ENCODE peak calls at places on chromosomes 4 and X, in seven cellular contexts. F, O, M, B, V, U and Y are unnamed samples.

GRCh38 chr4:151807220-151807619 is 46.4 kb upstream of the GATB start:
- DNase-seq in V (no peak), O (no peak), B (peak), F (no peak), M (no peak), U (no peak), Y (no peak)

GRCh38 chr4:126375462-126376054 is 1060.8 kb downstream of the FAT4 start:
- DNase-seq in O (no peak), M (peak), F (no peak), U (no peak), B (peak), V (no peak), Y (no peak)

GRCh38 chr4:72602396-72602795 is 33.4 kb upstream of the ADAMTS3 start:
- DNase-seq in O (no peak), B (no peak), V (no peak), F (no peak), U (no peak), M (no peak), Y (no peak)

GRCh38 chr4:156169011-156169410 is 215.3 kb upstream of the CTSO start:
- DNase-seq in F (peak), O (peak), U (no peak), M (peak), V (no peak), B (peak), Y (no peak)

GRCh38 chrX:102845020-102845419 is 92.1 kb upstream of the RAB40AL start:
- DNase-seq in U (no peak), M (no peak), V (no peak), F (no peak), O (no peak), B (no peak), Y (no peak)

GRCh38 chr4:148437439-148437838 is 4.8 kb downstream of the NR3C2 start:
- DNase-seq in V (no peak), B (no peak), F (no peak), M (no peak), U (no peak), O (no peak), Y (no peak)

GRCh38 chr4:87120411-87121162 is 99.8 kb downstream of the KLHL8 start:
- DNase-seq in F (no peak), O (no peak), B (no peak), M (peak), U (no peak), V (no peak), Y (no peak)

GRCh38 chrX:41180194-41180902 is 95.1 kb downstream of the USP9X start:
- DNase-seq in M (peak), U (peak), V (no peak), O (peak), B (peak), F (peak), Y (peak)

GRCh38 chr4:6549890-6550620 is 24.9 kb upstream of the MAN2B2 start:
- DNase-seq in O (no peak), V (no peak), F (no peak), U (no peak), B (no peak), M (no peak), Y (no peak)

GRCh38 chrX:149199734-149200133 is 305.4 kb downstream of the IDS start:
- DNase-seq in O (no peak), B (no peak), U (no peak), M (no peak), V (no peak), F (no peak), Y (no peak)

GRCh38 chr4:103591839-103592238 is 127.9 kb downstream of the TACR3 start:
- DNase-seq in O (no peak), M (no peak), F (no peak), B (no peak), U (no peak), V (no peak), Y (no peak)

GRCh38 chr4:157057187-157057586 is 18.8 kb upstream of the GLRB start:
- DNase-seq in U (no peak), B (no peak), M (no peak), V (no peak), O (no peak), F (no peak), Y (no peak)

GRCh38 chr4:88991746-88992145 is 65.2 kb downstream of the FAM13A start:
- DNase-seq in M (peak), U (no peak), B (no peak), O (peak), V (no peak), F (no peak), Y (no peak)

GRCh38 chrX:135295238-135295943 is 13.9 kb upstream of the ETDC start:
- DNase-seq in M (peak), F (peak), B (peak), V (peak), U (peak), O (no peak), Y (peak)

GRCh38 chrX:109997786-109998452 is 5.0 kb upstream of the TMEM164 start:
- DNase-seq in V (no peak), F (peak), U (no peak), O (no peak), M (no peak), B (no peak), Y (no peak)

GRCh38 chrX:117972681-117973080 is 143.9 kb downstream of the KLHL13 start:
- DNase-seq in M (peak), B (no peak), U (no peak), O (no peak), F (no peak), V (no peak), Y (no peak)

GRCh38 chr4:24594887-24595286 is 10.5 kb upstream of the DHX15 start:
- DNase-seq in V (no peak), U (no peak), M (peak), B (peak), O (no peak), F (no peak), Y (no peak)

GRCh38 chrX:131827935-131828334 is 195.2 kb upstream of the STK26 start:
- DNase-seq in U (no peak), F (peak), V (no peak), M (no peak), O (peak), B (peak), Y (no peak)

GRCh38 chr4:143784567-143784966 is 84.1 kb upstream of the FREM3 start:
- DNase-seq in O (no peak), F (no peak), U (no peak), B (no peak), V (no peak), M (no peak), Y (no peak)

GRCh38 chrX:67604979-67605703 is 61.3 kb downstream of the AR start:
- DNase-seq in M (peak), B (peak), V (no peak), O (no peak), F (no peak), U (no peak), Y (no peak)

GRCh38 chrX:57906790-57907189 is 3.5 kb downstream of the ZXDA start:
- DNase-seq in F (no peak), M (peak), B (peak), V (no peak), O (no peak), U (no peak), Y (no peak)

GRCh38 chr4:96993528-96993927 is 1149.7 kb downstream of the STPG2 start:
- DNase-seq in M (no peak), B (no peak), V (no peak), U (no peak), O (no peak), F (no peak), Y (no peak)

GRCh38 chr4:98657531-98658286 is 702 bp downstream of the TSPAN5 start:
- DNase-seq in U (peak), F (peak), M (peak), V (no peak), O (no peak), B (peak), Y (no peak)

GRCh38 chr4:23613782-23614181 is 276.1 kb downstream of the PPARGC1A start:
- DNase-seq in U (no peak), V (no peak), M (peak), F (no peak), O (no peak), B (no peak), Y (no peak)

GRCh38 chr4:70737006-70737405 is 15.2 kb downstream of the RUFY3 start:
- DNase-seq in O (no peak), U (no peak), V (no peak), F (no peak), B (peak), M (no peak), Y (no peak)

GRCh38 chr4:3420606-3420955 is 21.2 kb upstream of the HGFAC start:
- DNase-seq in B (no peak), O (no peak), M (no peak), V (no peak), U (no peak), F (no peak), Y (no peak)

GRCh38 chrX:25070038-25070437 is 54.3 kb upstream of the ARX start:
- DNase-seq in M (no peak), V (no peak), B (no peak), U (no peak), F (no peak), O (no peak), Y (no peak)

GRCh38 chr4:29311231-29311630 is 1408.9 kb upstream of the PCDH7 start:
- DNase-seq in M (peak), U (no peak), F (no peak), O (no peak), B (peak), V (no peak), Y (no peak)

GRCh38 chrX:69066966-69067525 is 98.2 kb downstream of the PJA1 start:
- DNase-seq in O (no peak), M (peak), B (peak), F (no peak), V (no peak), U (no peak), Y (no peak)

GRCh38 chr4:188439641-188440311 is 300.5 kb downstream of the TRIML1 start:
- DNase-seq in U (no peak), M (no peak), F (no peak), V (no peak), B (peak), O (peak), Y (no peak)

GRCh38 chr4:54877006-54877405 is 219.2 kb downstream of the KIT start:
- DNase-seq in U (no peak), B (no peak), F (no peak), V (no peak), O (no peak), M (peak), Y (no peak)

GRCh38 chr4:47278631-47279030 is 184.9 kb downstream of the COMMD8 start:
- DNase-seq in F (no peak), M (no peak), U (no peak), B (no peak), O (no peak), V (no peak), Y (no peak)

GRCh38 chr4:48989461-48990203 is 3.6 kb downstream of the CWH43 start:
- DNase-seq in M (no peak), U (no peak), V (no peak), B (no peak), F (no peak), O (no peak), Y (no peak)

GRCh38 chr4:140884431-140885058 is 128.4 kb upstream of the TBC1D9 start:
- DNase-seq in M (peak), V (no peak), O (peak), U (no peak), F (peak), B (peak), Y (no peak)

GRCh38 chrX:1778817-1779216 is 164.0 kb downstream of the ASMT start:
- DNase-seq in V (no peak), U (no peak), O (no peak), M (peak), F (no peak), B (no peak), Y (no peak)

GRCh38 chr4:107243141-107243779 is 207.1 kb upstream of the DKK2 start:
- DNase-seq in V (no peak), U (no peak), M (no peak), O (no peak), F (no peak), B (no peak), Y (no peak)

DNA sequence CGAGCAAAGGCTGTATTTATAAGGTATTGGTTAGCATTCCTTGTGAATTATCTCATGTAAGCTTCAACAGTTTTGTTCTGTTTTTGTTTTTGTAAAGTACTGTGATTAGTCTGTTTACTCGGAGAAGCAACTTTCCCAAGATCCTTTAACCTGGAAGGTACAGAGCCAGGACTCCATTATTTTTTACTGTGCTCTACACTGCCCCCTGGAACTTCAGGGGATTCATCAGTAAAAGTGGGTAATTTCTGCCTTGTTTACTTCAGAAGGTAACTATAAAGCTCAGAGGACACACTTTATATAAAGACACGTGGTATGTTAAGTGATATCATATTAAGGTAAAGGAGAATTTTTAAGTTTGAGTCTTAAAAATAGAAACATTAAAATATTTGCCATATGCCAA is 124.9 kb downstream of the IQCM start:
- DNase-seq in O (no peak), B (no peak), M (no peak), F (no peak), U (no peak), V (no peak), Y (no peak)
- TF ChIP-seq CTCF in O (no peak), B (no peak), M (no peak), F (peak), U (no peak), V (peak), Y (no peak)

GRCh38 chrX:140661657-140662056 is 47.9 kb upstream of the LINC00632 start:
- DNase-seq in O (no peak), U (no peak), V (no peak), F (no peak), B (peak), M (no peak), Y (no peak)

GRCh38 chrX:140664939-140665338 is 44.6 kb upstream of the LINC00632 start:
- DNase-seq in U (no peak), B (peak), M (peak), F (no peak), V (no peak), O (no peak), Y (no peak)
- TF ChIP-seq CTCF in U (no peak), B (peak), M (no peak), F (peak), V (peak), O (no peak), Y (no peak)

DNA sequence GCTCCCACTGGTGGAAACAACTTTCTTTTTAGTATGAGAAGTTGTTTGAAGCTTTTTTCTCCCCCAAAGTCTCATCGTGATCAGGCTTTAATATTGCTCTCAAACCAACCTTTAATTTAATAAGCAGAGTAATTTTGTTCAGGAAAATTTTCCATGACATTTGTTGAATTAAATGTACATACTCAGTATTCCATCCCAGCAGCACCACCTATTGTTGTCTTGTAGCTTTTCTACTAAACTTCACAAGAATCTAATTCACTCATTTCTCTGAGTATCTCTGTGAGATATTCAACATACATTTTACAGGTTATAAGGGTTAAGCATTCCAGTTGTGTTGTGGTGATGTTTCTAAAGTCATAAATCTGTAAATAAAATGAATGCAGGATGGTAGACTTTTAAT is 218.3 kb upstream of the HAND2 start:
- DNase-seq in U (no peak), V (no peak), M (no peak), B (peak), F (no peak), O (no peak), Y (no peak)
- TF ChIP-seq CTCF in U (no peak), V (no peak), M (no peak), B (peak), F (no peak), O (no peak), Y (no peak)

DNA sequence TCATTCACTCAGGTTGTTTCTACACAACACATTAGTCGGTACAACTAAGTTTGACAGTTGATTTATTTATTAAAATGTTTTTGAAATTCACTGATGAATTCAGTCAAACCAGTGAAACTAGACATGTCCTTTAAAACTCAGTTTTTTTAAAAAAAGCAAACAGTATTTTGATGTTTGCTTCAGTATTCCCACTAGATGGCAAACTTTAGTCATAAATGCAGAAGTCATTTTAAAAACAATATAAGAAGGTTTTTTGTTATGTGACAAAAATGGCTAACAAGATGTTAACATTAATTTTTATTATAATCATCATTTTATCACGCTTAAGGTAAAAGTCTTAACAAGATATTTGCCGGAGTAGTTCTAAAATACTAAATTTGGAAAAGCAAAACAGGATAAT is 1337.8 kb upstream of the DIAPH2 start:
- DNase-seq in B (no peak), O (no peak), V (no peak), M (peak), U (no peak), F (no peak), Y (no peak)
- TF ChIP-seq CTCF in B (no peak), O (no peak), V (peak), M (no peak), U (no peak), F (peak), Y (no peak)

DNA sequence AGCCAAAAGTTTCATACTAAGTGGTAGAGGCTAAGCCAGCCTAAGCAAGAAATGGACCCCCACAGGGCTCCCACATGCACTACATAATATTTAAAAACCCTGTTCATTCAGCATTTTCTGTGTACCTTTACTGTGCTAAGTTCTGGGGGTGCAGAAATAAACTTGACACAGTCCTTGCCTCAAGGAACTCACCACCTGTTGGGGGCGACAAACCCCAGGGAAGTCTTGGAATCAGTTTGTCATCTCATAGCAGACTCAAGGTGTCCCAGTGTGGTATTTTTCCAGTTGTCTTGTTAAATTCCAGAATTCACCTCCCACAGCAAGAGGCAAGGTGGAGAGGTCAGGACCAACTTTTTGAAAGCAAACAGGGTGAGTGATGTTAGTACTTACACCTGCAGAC is 43.1 kb downstream of the ATG4A start:
- DNase-seq in F (no peak), U (no peak), V (no peak), O (no peak), M (no peak), B (no peak), Y (no peak)
- TF ChIP-seq CTCF in F (peak), U (no peak), V (no peak), O (no peak), M (no peak), B (no peak), Y (no peak)

DNA sequence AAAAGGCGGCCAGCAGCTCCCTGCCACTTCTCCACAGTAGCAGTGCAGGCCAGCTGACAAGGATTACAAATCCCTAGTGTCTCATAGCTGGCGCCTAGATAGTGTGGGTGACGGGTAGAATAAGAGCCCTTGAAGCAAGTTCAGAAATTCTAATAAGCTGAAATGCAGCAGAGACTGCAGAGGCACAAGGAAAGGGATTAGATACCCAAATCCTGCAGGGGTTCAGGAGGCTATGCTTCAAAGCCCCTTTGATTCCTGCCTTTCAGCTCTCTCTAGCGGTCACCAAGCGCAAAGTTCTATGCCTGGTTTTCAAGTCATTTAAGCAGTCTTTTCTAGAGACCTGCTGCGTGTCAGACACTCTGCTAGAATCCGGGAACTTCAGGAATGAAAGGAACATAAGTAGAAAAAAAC is 79.2 kb downstream of the RLIM start:
- DNase-seq in V (no peak), B (peak), M (peak), U (no peak), F (peak), O (no peak), Y (no peak)
- TF ChIP-seq CTCF in V (peak), B (peak), M (peak), U (no peak), F (peak), O (no peak), Y (no peak)

GRCh38 chr4:114178392-114178791 is 198.9 kb upstream of the ARSJ start:
- DNase-seq in B (no peak), V (no peak), O (no peak), F (no peak), U (no peak), M (peak), Y (no peak)

GRCh38 chr4:114184901-114185300 is 205.5 kb upstream of the ARSJ start:
- DNase-seq in F (no peak), U (no peak), M (no peak), V (no peak), O (no peak), B (no peak), Y (no peak)

DNA sequence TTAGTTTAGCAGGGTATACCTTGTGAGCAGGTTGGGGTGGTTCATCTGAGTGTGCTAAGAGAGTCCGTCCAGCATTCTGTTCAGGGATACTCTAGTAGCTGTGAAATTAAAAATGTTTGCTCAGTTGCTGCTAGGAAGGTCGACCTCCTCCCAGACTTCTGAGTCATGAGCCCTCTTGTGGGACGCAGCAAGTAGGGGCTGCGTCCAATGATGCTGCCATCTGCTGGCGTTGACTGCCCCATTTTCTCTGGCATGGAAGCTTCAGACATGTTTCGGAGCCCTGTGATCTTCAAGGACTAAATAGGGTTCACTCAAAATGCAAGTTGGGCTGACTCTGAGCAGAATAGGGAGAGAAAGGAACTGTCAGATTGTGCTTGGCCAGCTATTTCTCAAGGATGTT is 201.0 kb upstream of the ARSJ start:
- DNase-seq in U (peak), M (peak), F (peak), V (no peak), B (peak), O (peak), Y (no peak)
- TF ChIP-seq CTCF in U (peak), M (peak), F (peak), V (peak), B (peak), O (peak), Y (no peak)

DNA sequence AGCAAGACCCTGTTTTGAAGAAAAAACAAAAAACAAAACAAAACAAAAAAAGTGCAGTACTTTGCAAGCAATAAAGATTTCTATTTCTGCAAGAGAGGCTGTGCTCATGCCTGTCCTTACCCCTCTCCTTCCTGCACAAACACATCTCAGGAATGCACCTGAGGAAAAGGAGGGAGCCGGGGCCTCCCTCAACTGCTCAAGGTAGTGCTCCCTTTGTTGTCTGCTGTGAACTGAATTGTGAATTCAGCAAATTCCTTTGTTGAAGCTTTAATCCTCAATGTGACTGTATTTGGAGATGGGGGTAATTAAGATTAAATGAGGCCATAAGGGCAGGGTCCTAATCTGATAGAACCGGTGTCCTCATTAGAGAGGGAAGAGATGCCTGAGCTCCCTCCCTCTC is 13.9 kb downstream of the FTSJ1 start:
- DNase-seq in F (no peak), U (no peak), O (no peak), M (no peak), V (no peak), B (no peak), Y (no peak)
- TF ChIP-seq CTCF in F (no peak), U (no peak), O (no peak), M (no peak), V (no peak), B (no peak), Y (no peak)